ENCODE peak calls at places on chromosomes 3 and 15, in ten cellular contexts. G is endodermal cell, F is A549, S is body of pancreas, H is dorsolateral prefrontal cortex, C is heart left ventricle, K is right lobe of liver, Q is RWPE2, V is cardiac muscle cell, T is AG09309. D is an unnamed sample.

GRCh38 chr3:153624310-153625030 is 462.4 kb downstream of the RAP2B start:
- DNase-seq in G (no peak), F (no peak), S (no peak), H (no peak), C (no peak), K (no peak), Q (no peak), V (no peak), T (no peak), D (no peak)

GRCh38 chr15:80986487-80986886 is 3.1 kb downstream of the MESD start:
- DNase-seq in G (no peak), F (no peak), S (no peak), H (no peak), C (no peak), K (no peak), Q (no peak), V (no peak), T (no peak), D (no peak)

GRCh38 chr3:141485578-141486415 is 1.0 kb upstream of the RASA2 start:
- DNase-seq in G (no peak), F (peak; percentile 79), S (no peak), H (no peak), C (no peak), K (no peak), Q (no peak), V (no peak), T (peak; percentile 45), D (peak; percentile 94)

GRCh38 chr15:76973362-76973743 is 21.6 kb upstream of the PSTPIP1 start:
- DNase-seq in G (peak; percentile 94), F (peak; percentile 45), S (peak; percentile 36), H (peak; percentile 69), C (peak; percentile 73), K (no peak), Q (no peak), V (peak; percentile 51), T (no peak), D (no peak)

GRCh38 chr3:170868577-170869239 is 1.3 kb downstream of the RPL22L1 start:
- DNase-seq in G (no peak), F (no peak), S (no peak), H (no peak), C (no peak), K (no peak), Q (no peak), V (no peak), T (no peak), D (no peak)

GRCh38 chr15:37581866-37582532 is 352.4 kb upstream of the TMCO5A start:
- DNase-seq in G (peak; percentile 54), F (no peak), S (no peak), H (no peak), C (peak; percentile 51), K (no peak), Q (peak; percentile 59), V (no peak), T (no peak), D (no peak)

GRCh38 chr3:123027292-123028232 is at the start of gene SEMA5B:
- DNase-seq in G (peak; percentile 94), F (peak; percentile 29), S (peak; percentile 42), H (no peak), C (peak; percentile 73), K (peak; percentile 53), Q (peak; percentile 70), V (peak; percentile 78), T (no peak), D (no peak)

GRCh38 chr3:123695152-123695551 is 110.3 kb upstream of the HACD2 start:
- DNase-seq in G (no peak), F (no peak), S (no peak), H (no peak), C (no peak), K (no peak), Q (no peak), V (no peak), T (no peak), D (no peak)

GRCh38 chr15:70045045-70045444 is 52.7 kb downstream of the TLE3 start:
- DNase-seq in G (no peak), F (no peak), S (no peak), H (no peak), C (no peak), K (no peak), Q (no peak), V (no peak), T (peak; percentile 18), D (no peak)

GRCh38 chr3:177681852-177682251 is 484.6 kb upstream of the TBL1XR1 start:
- DNase-seq in G (no peak), F (no peak), S (no peak), H (no peak), C (peak; percentile 37), K (no peak), Q (no peak), V (no peak), T (no peak), D (no peak)

GRCh38 chr15:24954783-24955548 is at the start of the genes SNRPN and SNURF:
- DNase-seq in G (peak; percentile 85), F (peak; percentile 81), S (peak; percentile 80), H (peak; percentile 63), C (peak; percentile 90), K (peak; percentile 81), Q (peak; percentile 85), V (peak; percentile 79), T (peak; percentile 20), D (peak; percentile 9)

GRCh38 chr3:5690904-5691532 is 503.5 kb downstream of the EDEM1 start:
- DNase-seq in G (no peak), F (no peak), S (no peak), H (no peak), C (no peak), K (no peak), Q (no peak), V (no peak), T (no peak), D (no peak)

GRCh38 chr3:36317915-36318314 is 62.4 kb upstream of the STAC start:
- DNase-seq in G (no peak), F (no peak), S (no peak), H (no peak), C (no peak), K (no peak), Q (no peak), V (no peak), T (no peak), D (no peak)

GRCh38 chr3:196772897-196773296 is 33.2 kb downstream of the PAK2 start:
- DNase-seq in G (no peak), F (no peak), S (no peak), H (no peak), C (no peak), K (no peak), Q (no peak), V (no peak), T (no peak), D (no peak)

GRCh38 chr3:133937756-133938601 is 42.3 kb upstream of the RAB6B start:
- DNase-seq in G (peak; percentile 42), F (no peak), S (no peak), H (no peak), C (no peak), K (no peak), Q (no peak), V (no peak), T (peak; percentile 73), D (no peak)

DNA sequence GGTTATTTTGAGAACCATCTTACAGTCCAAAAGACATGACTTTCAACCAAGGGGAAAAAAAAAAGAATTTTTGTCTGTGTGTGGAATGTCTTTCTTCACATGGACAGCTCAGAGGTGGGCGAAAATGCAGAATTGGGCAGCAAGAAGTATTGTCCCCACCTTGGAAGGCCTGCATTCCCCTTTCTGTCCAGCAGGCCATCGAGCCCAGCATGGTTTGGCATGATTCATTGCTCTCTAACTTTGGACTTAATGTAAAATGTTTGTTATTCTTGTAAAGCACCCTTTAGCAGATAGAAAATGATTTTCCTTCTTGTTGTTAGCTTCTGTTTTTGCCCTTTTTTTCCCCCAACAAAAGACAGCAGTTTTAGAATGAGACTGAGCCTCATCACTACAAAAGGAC is 12.4 kb downstream of the MYO1E start:
- DNase-seq in G (no peak), F (no peak), S (no peak), H (no peak), C (no peak), K (no peak), Q (no peak), V (no peak), T (no peak), D (no peak)
- TF ChIP-seq CTCF in G (peak; percentile 73), F (no peak), S (no peak), H (no peak), C (no peak), K (no peak), Q (peak; percentile 14), V (peak; percentile 22), T (peak; percentile 20), D (peak; percentile 47)

GRCh38 chr3:129160891-129161859 is at the start of gene ISY1:
- DNase-seq in G (peak; percentile 95), F (peak; percentile 95), S (peak; percentile 91), H (peak; percentile 79), C (peak; percentile 93), K (peak; percentile 92), Q (peak; percentile 89), V (peak; percentile 94), T (peak; percentile 79), D (peak; percentile 93)
- H3K4me3 ChIP-seq in G (peak within 1 kb of the TSS; percentile 90), F (peak within 1 kb of the TSS; percentile 85), S (peak within 1 kb of the TSS; percentile 87), H (peak within 1 kb of the TSS; percentile 90), C (peak within 1 kb of the TSS; percentile 79), K (peak within 1 kb of the TSS; percentile 80), Q (peak within 1 kb of the TSS; percentile 62), V (peak within 1 kb of the TSS; percentile 76), T (peak within 1 kb of the TSS; percentile 55), D (peak within 1 kb of the TSS; percentile 75)

GRCh38 chr15:66706225-66706732 is 4.2 kb downstream of the SMAD6 start:
- DNase-seq in G (peak; percentile 66), F (peak; percentile 61), S (peak; percentile 56), H (no peak), C (peak; percentile 79), K (peak; percentile 62), Q (no peak), V (peak; percentile 41), T (no peak), D (no peak)

GRCh38 chr15:66708389-66708788 is 6.4 kb downstream of the SMAD6 start:
- DNase-seq in G (no peak), F (no peak), S (no peak), H (no peak), C (no peak), K (no peak), Q (no peak), V (no peak), T (no peak), D (no peak)

GRCh38 chr15:66705277-66705927 is 3.4 kb downstream of the SMAD6 start:
- DNase-seq in G (no peak), F (no peak), S (no peak), H (no peak), C (no peak), K (no peak), Q (no peak), V (no peak), T (no peak), D (no peak)

GRCh38 chr15:66706840-66707239 is 4.8 kb downstream of the SMAD6 start:
- DNase-seq in G (no peak), F (no peak), S (no peak), H (no peak), C (no peak), K (no peak), Q (no peak), V (no peak), T (no peak), D (no peak)

GRCh38 chr15:66707310-66708160 is 5.5 kb downstream of the SMAD6 start:
- DNase-seq in G (peak; percentile 93), F (peak; percentile 73), S (peak; percentile 71), H (no peak), C (no peak), K (no peak), Q (no peak), V (peak; percentile 90), T (no peak), D (no peak)
- TF ChIP-seq CTCF in G (peak; percentile 67), F (peak; percentile 41), S (peak; percentile 26), H (no peak), C (no peak), K (no peak), Q (peak; percentile 43), V (peak; percentile 25), T (peak; percentile 27), D (peak; percentile 26)

GRCh38 chr3:147410518-147411234 is 1.5 kb downstream of the ZIC1 start:
- DNase-seq in G (peak; percentile 85), F (peak; percentile 23), S (no peak), H (no peak), C (no peak), K (no peak), Q (no peak), V (no peak), T (no peak), D (no peak)
- H3K4me3 ChIP-seq in G (peak overlapping the region; percentile 28), F (peak overlapping the region; percentile 42), S (no peak overlapping the region), H (peak overlapping the region; percentile 63), C (peak overlapping the region; percentile 35), K (no peak overlapping the region), Q (no peak overlapping the region), V (peak overlapping the region; percentile 13), T (peak overlapping the region; percentile 45), D (no peak overlapping the region)

D was measured in epithelial cell of proximal tubule.